ENCODE peak calls at places on chromosomes 12 and 14, in four cellular contexts. Y is breast epithelium, K is gastrocnemius medialis, V is ovary. H is an unnamed sample.

GRCh38 chr12:88833641-88834116 is 253.4 kb upstream of the KITLG start:
- DNase-seq in Y (no peak), K (no peak), V (no peak), H (no peak)

GRCh38 chr12:124721501-124722154 is 142.0 kb downstream of the SCARB1 start:
- DNase-seq in Y (no peak), K (no peak), V (no peak), H (no peak)

GRCh38 chr12:95633049-95633545 is 81.8 kb upstream of the USP44 start:
- DNase-seq in Y (peak), K (no peak), V (no peak), H (no peak)

GRCh38 chr12:40903040-40903439 is 210.8 kb downstream of the CNTN1 start:
- DNase-seq in Y (no peak), K (no peak), V (no peak), H (no peak)

GRCh38 chr12:43282106-43282505 is 269.9 kb downstream of the ADAMTS20 start:
- DNase-seq in Y (no peak), K (no peak), V (no peak), H (no peak)

GRCh38 chr12:104870797-104871196 is 87.3 kb downstream of the SLC41A2 start:
- DNase-seq in Y (no peak), K (no peak), V (no peak), H (no peak)

GRCh38 chr12:16331998-16332397 is 15.4 kb upstream of the MGST1 start:
- DNase-seq in Y (no peak), K (no peak), V (no peak), H (no peak)

GRCh38 chr12:31651893-31652521 is 7.5 kb upstream of the ETFBKMT start:
- DNase-seq in Y (no peak), K (no peak), V (no peak), H (no peak)

GRCh38 chr14:104968153-104968527 is 10.0 kb downstream of the AHNAK2 start:
- DNase-seq in Y (peak), K (no peak), V (peak), H (no peak)

GRCh38 chr12:110790301-110790700 is 47.6 kb upstream of the PPP1CC start:
- DNase-seq in Y (no peak), K (no peak), V (no peak), H (no peak)

GRCh38 chr14:31172084-31172483 is 35.5 kb downstream of the HECTD1 start:
- DNase-seq in Y (no peak), K (no peak), V (no peak), H (no peak)

GRCh38 chr14:85280074-85280473 is 249.9 kb upstream of the FLRT2 start:
- DNase-seq in Y (no peak), K (no peak), V (no peak), H (no peak)

GRCh38 chr14:95200404-95200803 is 43.1 kb upstream of the DICER1 start:
- DNase-seq in Y (no peak), K (no peak), V (no peak), H (no peak)

GRCh38 chr12:5171701-5172100 is 128.0 kb downstream of the KCNA5 start:
- DNase-seq in Y (no peak), K (no peak), V (no peak), H (no peak)

GRCh38 chr12:76337583-76337982 is 10.6 kb downstream of the BBS10 start:
- DNase-seq in Y (no peak), K (no peak), V (no peak), H (no peak)

GRCh38 chr12:34108405-34108803 is 86.1 kb downstream of the ALG10 start:
- DNase-seq in Y (no peak), K (no peak), V (no peak), H (no peak)

GRCh38 chr12:53798575-53798974 is 46.8 kb upstream of the CISTR start:
- DNase-seq in Y (peak), K (no peak), V (no peak), H (no peak)

GRCh38 chr12:69108024-69108423 is 131.3 kb upstream of the CPSF6 start:
- DNase-seq in Y (no peak), K (no peak), V (no peak), H (no peak)

GRCh38 chr14:64812412-64812811 is 67.3 kb downstream of the SPTB start:
- DNase-seq in Y (peak), K (peak), V (no peak), H (no peak)

GRCh38 chr12:8553088-8553627 is 12.5 kb upstream of the CLEC4E start:
- DNase-seq in Y (no peak), K (no peak), V (no peak), H (no peak)

GRCh38 chr12:90790747-90791146 is 164.2 kb downstream of the CCER1 start:
- DNase-seq in Y (no peak), K (no peak), V (no peak), H (no peak)

GRCh38 chr14:103194256-103195045 is 71.2 kb downstream of the TNFAIP2 start:
- DNase-seq in Y (no peak), K (no peak), V (no peak), H (no peak)

GRCh38 chr14:75522224-75522764 is at the start of gene BATF:
- DNase-seq in Y (no peak), K (no peak), V (no peak), H (peak)

GRCh38 chr14:22533739-22534359 is 55.2 kb downstream of the DAD1 start:
- DNase-seq in Y (no peak), K (no peak), V (no peak), H (no peak)
- TF ChIP-seq POLR2A in Y (no peak), K (no peak), V (no peak), H (no peak)

DNA sequence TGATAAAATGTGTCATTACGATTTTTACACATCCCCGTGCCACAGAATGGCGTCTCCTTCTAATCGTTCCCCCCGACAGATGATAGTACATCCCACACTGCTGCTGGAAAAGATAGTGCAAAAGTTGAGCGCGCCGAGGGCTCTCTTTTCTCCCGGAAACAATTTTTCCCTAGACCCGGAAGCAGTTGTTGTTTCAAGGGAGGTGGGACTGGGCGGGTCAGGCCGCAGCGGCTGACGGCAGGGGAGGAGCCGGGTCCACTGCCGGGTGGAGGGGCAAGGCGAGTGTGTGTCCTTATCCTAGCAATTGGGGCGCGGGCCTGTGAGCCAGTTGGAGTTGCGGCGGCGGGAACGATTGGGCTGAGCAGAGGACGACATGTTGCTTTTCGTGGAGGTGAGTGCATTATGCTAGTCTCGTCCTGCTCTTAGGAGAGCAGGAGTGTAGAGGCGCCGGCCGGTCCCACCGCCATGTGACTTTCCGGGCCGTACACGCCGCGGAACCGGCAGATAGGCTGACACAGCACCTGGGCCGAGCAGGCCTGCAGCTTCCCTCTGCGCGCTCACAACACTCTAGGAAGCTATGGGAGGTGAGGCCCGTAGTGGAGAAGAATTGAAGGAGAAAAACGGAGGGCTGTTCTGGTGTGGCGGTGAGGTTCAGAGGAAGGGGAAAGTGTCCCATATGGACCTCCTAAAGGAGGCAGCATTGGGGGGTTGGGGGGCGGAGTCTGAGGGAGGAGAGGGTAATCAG is at the start of gene LARP4:
- DNase-seq in Y (peak), K (peak), V (peak), H (peak)
- TF ChIP-seq POLR2A in Y (peak), K (peak), V (peak), H (peak)

DNA sequence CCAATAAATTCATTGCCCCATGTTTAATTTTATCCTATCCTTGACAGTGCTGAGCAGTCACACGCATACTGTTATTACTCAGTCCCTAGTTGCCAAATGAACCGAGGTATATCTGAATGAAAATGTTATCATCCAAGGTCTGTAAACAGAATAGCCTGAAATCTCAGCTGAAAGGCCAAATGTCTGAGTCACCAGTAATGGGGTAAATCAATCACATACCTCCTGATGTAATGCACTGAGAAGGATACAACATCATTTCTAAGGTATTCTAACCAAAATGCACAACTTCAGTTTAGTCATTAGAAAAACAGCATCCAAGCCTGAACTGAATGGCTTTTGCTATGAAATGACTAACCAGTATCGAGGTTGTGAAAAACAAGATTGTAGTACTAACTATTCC is 228.6 kb downstream of the DPF3 start:
- DNase-seq in Y (no peak), K (no peak), V (no peak), H (no peak)
- TF ChIP-seq POLR2A in Y (no peak), K (no peak), V (no peak), H (no peak)

DNA sequence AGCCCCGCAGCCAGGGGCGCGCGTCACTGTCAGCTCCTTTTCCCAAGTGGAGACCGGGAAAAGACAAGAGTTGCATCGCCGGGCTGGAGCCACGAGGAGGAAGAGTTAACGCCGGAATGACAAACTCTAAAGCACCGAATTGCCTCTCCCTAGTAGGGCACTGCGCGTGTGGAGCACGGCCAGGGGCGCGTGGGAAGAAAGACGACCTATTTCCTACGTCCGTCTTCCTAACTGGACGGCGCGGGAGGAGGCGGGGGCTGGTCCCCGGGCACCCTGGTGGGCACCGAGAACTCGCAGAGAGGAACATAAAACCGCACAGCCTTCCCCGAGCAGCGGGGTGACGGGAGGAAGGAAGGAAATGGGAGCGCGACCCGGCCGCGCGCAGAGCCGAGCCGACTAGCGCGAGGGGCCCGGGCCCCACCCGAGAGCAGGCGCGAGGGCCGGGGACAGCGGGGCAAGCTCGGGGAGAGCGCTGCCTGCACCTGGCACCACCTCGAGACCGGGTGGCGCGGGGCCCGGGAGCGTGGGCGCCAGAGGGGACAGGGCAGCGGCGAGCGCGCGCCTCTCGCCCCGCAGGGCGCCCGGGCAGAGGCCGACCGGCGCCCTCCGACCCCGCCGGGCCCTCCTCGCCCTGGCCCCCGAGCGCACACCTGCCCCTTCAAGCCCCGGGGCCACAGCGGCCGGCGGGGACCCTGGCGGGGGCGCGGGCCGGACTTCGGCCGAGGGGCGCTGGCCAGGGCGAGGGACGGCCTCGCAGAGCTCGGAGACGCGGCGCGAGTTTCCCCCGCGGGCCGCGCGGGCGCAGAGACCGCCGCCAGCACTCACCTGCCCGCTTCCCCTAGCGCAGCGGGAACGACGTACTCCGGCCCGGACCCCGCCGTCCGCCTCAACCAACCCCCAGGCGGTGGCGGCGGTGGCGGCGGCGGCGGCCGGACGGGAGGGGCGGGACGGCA is 480 bp downstream of the SETD3 start:
- DNase-seq in Y (peak), K (peak), V (peak), H (peak)
- TF ChIP-seq POLR2A in Y (no peak), K (peak), V (peak), H (peak)

GRCh38 chr14:24114536-24115450 is at the start of the genes DCAF11 and NRL:
- DNase-seq in Y (peak), K (peak), V (peak), H (peak)
- TF ChIP-seq POLR2A in Y (peak), K (no peak), V (peak), H (peak)

DNA sequence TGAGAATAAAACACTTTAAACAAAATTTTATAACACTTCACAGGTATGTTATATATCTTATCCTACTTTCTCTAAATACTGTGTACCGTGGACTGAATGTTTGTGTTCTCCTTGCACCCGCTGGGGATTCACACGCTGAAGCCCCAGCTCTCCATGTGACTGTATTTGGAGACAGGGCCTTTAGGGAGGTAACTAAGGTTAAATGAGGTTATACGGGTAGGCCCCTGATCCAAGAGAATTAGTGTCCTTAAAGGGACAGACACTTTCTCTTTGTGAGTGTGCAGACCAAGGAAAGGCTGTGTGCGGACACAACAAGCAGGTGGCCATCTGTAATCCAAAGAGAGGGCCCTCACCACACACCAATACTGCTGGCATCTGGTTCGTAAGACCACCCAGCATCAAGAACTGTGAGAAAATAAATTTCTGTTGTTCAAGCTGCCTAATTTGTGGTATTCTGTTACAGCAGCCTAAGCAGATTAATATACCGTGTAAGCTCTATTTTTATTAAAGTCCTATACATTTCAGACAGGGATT is 70.1 kb upstream of the TTC7B start:
- DNase-seq in Y (no peak), K (no peak), V (no peak), H (no peak)
- TF ChIP-seq POLR2A in Y (no peak), K (no peak), V (no peak), H (no peak)

GRCh38 chr12:47219243-47219642 is 139.5 kb upstream of the AMIGO2 start:
- DNase-seq in Y (no peak), K (no peak), V (no peak), H (no peak)

GRCh38 chr12:47214001-47214619 is 134.4 kb upstream of the AMIGO2 start:
- DNase-seq in Y (no peak), K (no peak), V (no peak), H (no peak)

GRCh38 chr12:47214771-47215170 is 135.0 kb upstream of the AMIGO2 start:
- DNase-seq in Y (no peak), K (no peak), V (no peak), H (no peak)

GRCh38 chr12:47218191-47218654 is 138.5 kb upstream of the AMIGO2 start:
- DNase-seq in Y (no peak), K (no peak), V (no peak), H (no peak)

GRCh38 chr12:47216150-47216677 is 136.5 kb upstream of the AMIGO2 start:
- DNase-seq in Y (no peak), K (peak), V (no peak), H (no peak)
- TF ChIP-seq POLR2A in Y (no peak), K (no peak), V (no peak), H (no peak)